ENCODE peak calls at places on chromosomes 13 and 19, in five cellular contexts. One of them, this sample, is unnamed.

GRCh38 chr19:10861118-10861651 is 10.2 kb upstream of the CARM1 start:
- DNase-seq in GM23248: peak
- DNase-seq in fibroblast of lung: no peak
- DNase-seq in PC-9: peak
- DNase-seq in endothelial cell of umbilical vein: peak
- DNase-seq in this sample: peak

GRCh38 chr13:59205501-59205900 is 958.2 kb downstream of the DIAPH3 start:
- DNase-seq in GM23248: no peak
- DNase-seq in fibroblast of lung: no peak
- DNase-seq in PC-9: no peak
- DNase-seq in endothelial cell of umbilical vein: no peak
- DNase-seq in this sample: no peak

GRCh38 chr13:46553886-46554855 is 1.2 kb downstream of the LRCH1 start:
- DNase-seq in GM23248: peak
- DNase-seq in fibroblast of lung: peak
- DNase-seq in PC-9: peak
- DNase-seq in endothelial cell of umbilical vein: peak
- DNase-seq in this sample: peak

GRCh38 chr19:35860818-35861639 is 4.3 kb downstream of the KIRREL2 start:
- DNase-seq in GM23248: no peak
- DNase-seq in fibroblast of lung: no peak
- DNase-seq in PC-9: no peak
- DNase-seq in endothelial cell of umbilical vein: no peak
- DNase-seq in this sample: no peak

GRCh38 chr19:10981496-10981895 is 20.7 kb downstream of the SMARCA4 start:
- DNase-seq in GM23248: peak
- DNase-seq in fibroblast of lung: peak
- DNase-seq in PC-9: no peak
- DNase-seq in endothelial cell of umbilical vein: no peak
- DNase-seq in this sample: no peak

GRCh38 chr19:38142176-38143035 is 81.6 kb downstream of the DPF1 start:
- DNase-seq in GM23248: peak
- DNase-seq in fibroblast of lung: peak
- DNase-seq in PC-9: peak
- DNase-seq in endothelial cell of umbilical vein: peak
- DNase-seq in this sample: peak

GRCh38 chr19:18349524-18350128 is 9.2 kb downstream of the PGPEP1 start:
- DNase-seq in GM23248: peak
- DNase-seq in fibroblast of lung: peak
- DNase-seq in PC-9: peak
- DNase-seq in endothelial cell of umbilical vein: peak
- DNase-seq in this sample: peak

GRCh38 chr13:113655358-113656014 is 2.5 kb downstream of the ATP4B start:
- DNase-seq in GM23248: no peak
- DNase-seq in fibroblast of lung: no peak
- DNase-seq in PC-9: no peak
- DNase-seq in endothelial cell of umbilical vein: no peak
- DNase-seq in this sample: no peak

GRCh38 chr19:18096258-18096657 is 1.3 kb upstream of the MAST3 start:
- DNase-seq in GM23248: no peak
- DNase-seq in fibroblast of lung: no peak
- DNase-seq in PC-9: no peak
- DNase-seq in endothelial cell of umbilical vein: no peak
- DNase-seq in this sample: no peak

GRCh38 chr13:87384099-87384498 is 287.1 kb upstream of the SLITRK5 start:
- DNase-seq in GM23248: no peak
- DNase-seq in fibroblast of lung: no peak
- DNase-seq in PC-9: no peak
- DNase-seq in endothelial cell of umbilical vein: no peak
- DNase-seq in this sample: no peak

GRCh38 chr13:92842145-92842544 is 384.5 kb upstream of the GPC6 start:
- DNase-seq in GM23248: peak
- DNase-seq in fibroblast of lung: peak
- DNase-seq in PC-9: no peak
- DNase-seq in endothelial cell of umbilical vein: no peak
- DNase-seq in this sample: no peak

GRCh38 chr19:33306853-33307792 is 4.8 kb upstream of the CEBPA start:
- DNase-seq in GM23248: no peak
- DNase-seq in fibroblast of lung: no peak
- DNase-seq in PC-9: no peak
- DNase-seq in endothelial cell of umbilical vein: no peak
- DNase-seq in this sample: no peak

DNA sequence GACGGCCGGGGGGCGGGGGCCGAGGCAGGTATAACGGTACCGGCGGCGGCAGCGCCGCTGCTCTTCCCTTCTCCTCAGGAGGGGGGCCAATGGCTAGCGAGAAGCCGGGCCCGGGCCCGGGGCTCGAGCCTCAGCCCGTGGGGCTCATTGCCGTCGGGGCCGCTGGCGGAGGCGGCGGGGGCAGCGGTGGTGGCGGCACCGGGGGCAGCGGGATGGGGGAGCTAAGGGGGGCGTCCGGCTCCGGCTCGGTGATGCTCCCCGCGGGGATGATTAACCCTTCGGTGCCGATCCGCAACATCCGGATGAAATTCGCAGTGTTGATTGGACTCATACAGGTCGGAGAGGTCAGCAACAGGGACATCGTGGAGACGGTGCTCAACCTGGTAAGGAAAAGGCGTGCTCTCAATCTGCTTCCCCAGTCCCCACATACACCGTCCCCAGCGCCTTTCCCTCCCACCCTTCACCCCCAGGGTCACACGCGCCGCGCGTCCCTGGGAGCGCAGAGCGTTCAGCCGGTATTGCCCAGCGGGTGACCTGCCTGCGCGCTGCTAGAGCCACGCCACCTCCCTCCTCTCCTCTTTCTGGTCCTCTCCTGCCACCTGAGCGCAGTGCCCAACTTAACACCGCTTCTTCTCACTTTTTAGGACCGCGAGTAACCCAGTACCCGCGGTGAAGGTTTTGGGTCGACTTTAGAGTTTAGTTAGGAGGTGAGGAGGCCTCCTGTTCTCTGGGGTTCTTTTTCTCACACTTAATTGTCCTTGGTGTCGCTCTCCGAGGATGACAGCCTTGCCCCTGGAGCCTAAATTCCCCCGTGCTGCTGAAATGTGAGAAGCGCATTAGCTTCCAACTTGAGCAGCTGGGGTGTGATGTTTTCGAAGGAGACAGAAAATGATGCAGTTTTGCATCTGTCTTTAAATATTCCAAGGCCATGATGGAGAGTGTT is 933 bp downstream of the NBEA start:
- DNase-seq in GM23248: peak
- DNase-seq in fibroblast of lung: no peak
- DNase-seq in PC-9: peak
- DNase-seq in endothelial cell of umbilical vein: peak
- DNase-seq in this sample: peak
- TF ChIP-seq EZH2 in GM23248: no peak
- TF ChIP-seq EZH2 in fibroblast of lung: no peak
- TF ChIP-seq EZH2 in PC-9: no peak
- TF ChIP-seq EZH2 in endothelial cell of umbilical vein: no peak
- TF ChIP-seq EZH2 in this sample: no peak

DNA sequence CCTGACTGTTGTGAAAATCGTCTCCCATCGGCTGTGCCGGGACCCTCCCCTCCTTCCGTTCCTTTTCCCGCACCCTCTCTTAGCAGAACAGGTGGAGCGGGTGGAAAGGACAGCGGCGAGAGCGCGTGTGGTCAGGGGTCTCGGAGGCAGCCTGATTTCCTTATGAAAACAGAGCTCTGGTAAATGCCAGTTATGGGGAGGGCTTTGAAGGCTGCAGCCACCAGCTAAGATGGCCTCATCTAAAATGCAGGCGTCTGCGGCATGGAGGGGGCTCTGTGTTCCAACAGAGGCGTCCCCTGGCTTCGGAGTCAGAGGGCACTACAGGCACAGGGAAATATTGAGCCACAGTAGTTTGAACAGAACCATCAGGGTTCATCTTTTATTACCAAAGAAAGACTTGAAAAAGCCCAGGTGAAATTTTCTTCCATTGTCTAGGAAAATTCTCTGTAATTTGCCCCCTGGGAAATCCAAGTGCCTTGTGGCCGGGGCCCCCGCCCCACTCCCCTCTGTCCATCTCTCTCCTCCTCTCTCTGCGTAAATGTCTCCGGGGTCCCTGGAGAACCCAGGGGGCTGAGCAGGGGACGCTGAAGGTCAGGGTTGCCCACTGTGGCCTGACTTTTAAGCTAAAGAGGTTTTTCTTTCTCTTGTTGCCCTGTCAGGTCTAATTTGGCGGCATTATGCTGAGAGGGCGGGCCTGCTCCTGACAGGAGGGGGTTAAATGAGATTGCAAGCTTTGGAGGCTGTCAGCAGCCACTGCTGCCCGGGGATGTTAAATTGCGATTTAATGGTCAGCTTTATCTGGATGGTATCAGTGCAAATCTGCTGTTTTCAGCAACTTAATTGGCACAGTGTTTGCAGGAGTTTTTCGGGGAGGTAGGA is 93.5 kb upstream of the SOX1 start:
- DNase-seq in GM23248: no peak
- DNase-seq in fibroblast of lung: no peak
- DNase-seq in PC-9: no peak
- DNase-seq in endothelial cell of umbilical vein: no peak
- DNase-seq in this sample: no peak
- TF ChIP-seq EZH2 in GM23248: no peak
- TF ChIP-seq EZH2 in fibroblast of lung: no peak
- TF ChIP-seq EZH2 in PC-9: no peak
- TF ChIP-seq EZH2 in endothelial cell of umbilical vein: no peak
- TF ChIP-seq EZH2 in this sample: no peak

GRCh38 chr19:49120325-49120683 is 960 bp downstream of the PPFIA3 start:
- DNase-seq in GM23248: no peak
- DNase-seq in fibroblast of lung: no peak
- DNase-seq in PC-9: no peak
- DNase-seq in endothelial cell of umbilical vein: no peak
- DNase-seq in this sample: no peak
- TF ChIP-seq EZH2 in GM23248: no peak
- TF ChIP-seq EZH2 in fibroblast of lung: no peak
- TF ChIP-seq EZH2 in PC-9: no peak
- TF ChIP-seq EZH2 in endothelial cell of umbilical vein: no peak
- TF ChIP-seq EZH2 in this sample: no peak

DNA sequence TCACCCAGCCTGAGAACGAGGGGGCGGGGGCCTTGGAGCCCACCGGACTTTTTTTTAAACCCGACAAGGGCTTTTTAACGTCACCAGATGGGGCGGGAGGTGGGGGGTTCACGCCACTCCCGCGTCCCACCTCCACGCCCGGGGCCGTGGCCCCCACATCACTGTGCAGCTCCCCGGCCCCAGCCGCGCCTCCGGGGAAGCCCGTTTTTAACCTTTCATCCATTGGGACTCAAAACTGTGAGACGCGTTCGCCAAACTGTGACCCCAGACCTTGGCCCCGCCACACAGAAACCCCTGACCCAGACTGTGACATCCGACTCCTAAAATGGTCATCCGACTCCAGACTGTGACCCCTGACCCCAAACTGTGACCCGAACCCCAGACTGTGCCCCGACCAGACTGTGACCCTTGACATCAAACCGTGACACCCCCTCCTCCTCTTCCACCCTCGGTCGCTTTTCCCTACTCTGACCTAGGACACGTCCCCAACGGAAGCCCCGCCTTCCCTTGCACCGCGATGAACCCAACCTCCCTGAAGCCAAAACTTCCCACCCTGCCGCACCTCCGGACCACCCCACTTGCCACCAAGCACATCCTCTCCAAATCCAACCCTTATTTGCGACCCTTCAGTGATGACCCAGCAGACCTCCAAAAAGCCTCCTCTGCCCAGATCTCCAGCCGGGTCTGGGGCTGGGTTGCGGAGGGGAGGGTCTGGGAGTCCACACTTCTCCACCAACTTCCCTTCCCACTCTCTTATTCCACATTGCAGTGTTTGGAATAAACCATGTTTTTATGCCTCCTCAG is 1.5 kb upstream of the GRWD1 start:
- DNase-seq in GM23248: no peak
- DNase-seq in fibroblast of lung: no peak
- DNase-seq in PC-9: no peak
- DNase-seq in endothelial cell of umbilical vein: no peak
- DNase-seq in this sample: no peak
- TF ChIP-seq EZH2 in GM23248: no peak
- TF ChIP-seq EZH2 in fibroblast of lung: peak
- TF ChIP-seq EZH2 in PC-9: no peak
- TF ChIP-seq EZH2 in endothelial cell of umbilical vein: no peak
- TF ChIP-seq EZH2 in this sample: no peak

DNA sequence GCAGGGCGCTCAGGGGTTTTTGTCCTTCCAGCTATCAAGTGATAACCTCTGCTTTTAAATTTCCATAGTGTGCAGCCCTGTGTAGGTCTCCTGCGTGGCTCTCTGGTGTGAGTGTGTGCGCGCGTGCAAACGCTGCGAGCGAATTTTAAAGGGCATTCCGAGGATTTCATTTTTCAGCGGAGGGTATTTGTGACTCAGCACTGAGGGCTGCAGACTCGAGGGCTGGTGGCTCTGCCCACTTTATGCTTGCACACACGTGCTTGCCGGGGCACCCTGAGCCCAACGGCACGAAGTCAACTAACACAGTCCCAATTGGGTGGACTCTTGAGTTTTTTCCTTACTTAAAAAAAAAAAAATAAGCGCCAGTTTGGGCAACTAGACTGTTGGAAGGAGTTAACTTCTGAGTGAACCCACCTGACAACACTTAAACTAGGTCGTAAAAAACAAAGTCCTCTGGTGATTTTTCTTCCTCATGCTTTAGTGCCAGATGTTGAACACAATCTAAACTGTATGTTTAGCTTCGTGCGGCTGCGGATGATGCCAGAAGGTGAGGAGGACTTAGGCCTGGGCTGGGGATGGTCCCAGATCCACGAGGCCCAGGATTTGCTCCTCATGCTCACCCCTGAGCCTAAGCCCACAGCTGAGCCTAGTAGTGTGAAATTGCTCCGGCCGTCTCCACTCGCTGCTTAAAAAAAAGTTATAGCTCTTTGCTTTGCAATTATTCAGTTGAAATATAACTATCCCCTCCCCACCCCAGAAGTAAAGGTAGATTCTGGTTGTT is 2.1 kb downstream of the FGF9 start:
- DNase-seq in GM23248: peak
- DNase-seq in fibroblast of lung: no peak
- DNase-seq in PC-9: no peak
- DNase-seq in endothelial cell of umbilical vein: no peak
- DNase-seq in this sample: no peak
- TF ChIP-seq EZH2 in GM23248: peak
- TF ChIP-seq EZH2 in fibroblast of lung: peak
- TF ChIP-seq EZH2 in PC-9: no peak
- TF ChIP-seq EZH2 in endothelial cell of umbilical vein: peak
- TF ChIP-seq EZH2 in this sample: no peak

DNA sequence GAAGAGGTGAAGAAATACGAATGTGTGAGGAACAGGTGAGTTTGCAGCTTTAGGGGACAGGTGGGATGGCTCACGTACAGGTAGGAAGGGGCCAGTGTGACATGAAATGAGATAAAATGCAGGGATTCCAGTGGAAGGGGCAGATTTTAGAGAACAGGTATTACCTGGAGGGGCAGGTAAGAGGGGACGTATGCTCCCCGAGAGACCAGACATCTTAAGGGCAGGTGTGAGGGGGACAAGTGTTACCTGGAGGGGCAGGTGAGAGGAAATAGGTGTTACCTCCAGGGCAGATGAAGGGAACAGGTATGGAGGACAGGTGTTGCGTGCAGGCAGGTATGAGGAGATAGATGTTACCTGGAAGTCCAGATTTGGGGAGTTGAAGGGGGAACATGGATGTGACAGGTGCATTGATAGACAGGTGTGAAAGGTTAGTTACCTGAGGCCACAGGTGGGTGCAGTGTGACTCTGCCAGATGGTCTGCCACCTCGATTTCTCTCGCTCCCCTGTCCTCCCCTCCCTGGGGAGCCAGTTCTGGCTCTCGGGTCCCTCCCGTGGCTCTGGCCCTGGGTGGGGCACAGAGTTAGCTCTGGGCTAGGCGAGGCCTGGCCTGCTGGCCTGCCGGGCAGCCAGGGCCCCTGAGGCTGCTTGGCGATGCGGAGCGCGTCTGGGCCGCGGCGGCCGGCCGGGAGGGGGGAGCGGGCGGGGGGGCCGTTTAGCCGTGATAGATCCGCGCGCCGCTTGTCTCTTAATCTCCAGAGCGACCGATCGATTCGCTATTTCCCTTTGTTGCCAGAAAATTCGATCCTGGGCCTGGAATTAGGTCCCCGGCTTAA is 2.0 kb downstream of the ERFL start:
- DNase-seq in GM23248: no peak
- DNase-seq in fibroblast of lung: no peak
- DNase-seq in PC-9: no peak
- DNase-seq in endothelial cell of umbilical vein: no peak
- DNase-seq in this sample: no peak
- TF ChIP-seq EZH2 in GM23248: no peak
- TF ChIP-seq EZH2 in fibroblast of lung: no peak
- TF ChIP-seq EZH2 in PC-9: no peak
- TF ChIP-seq EZH2 in endothelial cell of umbilical vein: peak
- TF ChIP-seq EZH2 in this sample: no peak

This sample was measured in A673.